ENCODE peak calls at places on chromosomes 13 and 19, in nine cellular contexts. W, M, A, P, G, K, Q, S and N are unnamed samples.

GRCh38 chr13:83825676-83826075 is 56.6 kb downstream of the SLITRK1 start:
- DNase-seq in W (no peak), Q (no peak), S (no peak), K (no peak), M (no peak), P (no peak), G (no peak), A (no peak), N (no peak)

GRCh38 chr19:13002970-13003540 is 7.8 kb downstream of the NFIX start:
- DNase-seq in Q (no peak), W (no peak), S (peak; percentile 19), P (no peak), A (no peak), K (no peak), M (no peak), G (no peak), N (no peak)

GRCh38 chr19:54391589-54392061 is 23.6 kb upstream of the TTYH1 start:
- DNase-seq in P (no peak), S (no peak), K (no peak), Q (no peak), M (no peak), W (no peak), G (no peak), A (peak; percentile 71), N (no peak)

GRCh38 chr13:46106839-46107371 is 2.1 kb upstream of the CPB2 start:
- DNase-seq in K (no peak), M (no peak), S (no peak), P (no peak), G (no peak), A (no peak), Q (no peak), W (no peak), N (no peak)

GRCh38 chr19:10289836-10290438 is at the start of gene ICAM5:
- DNase-seq in S (no peak), G (no peak), K (no peak), M (peak; percentile 46), W (no peak), P (peak; percentile 57), A (peak; percentile 47), Q (no peak), N (no peak)

GRCh38 chr13:101930331-101930730 is 471.5 kb downstream of the FGF14 start:
- DNase-seq in Q (no peak), S (no peak), A (no peak), K (no peak), W (no peak), P (no peak), G (no peak), M (no peak), N (no peak)

GRCh38 chr13:107069107-107069776 is 501.3 kb upstream of the ARGLU1 start:
- DNase-seq in K (no peak), G (no peak), S (no peak), W (no peak), A (no peak), Q (no peak), P (no peak), M (no peak), N (no peak)

GRCh38 chr13:81757348-81757950 is 1416.5 kb upstream of the SPRY2 start:
- DNase-seq in K (no peak), P (no peak), Q (no peak), M (no peak), A (no peak), G (no peak), W (no peak), S (no peak), N (no peak)

GRCh38 chr19:50717891-50718254 is 1.7 kb downstream of the SHANK1 start:
- DNase-seq in W (no peak), M (no peak), K (no peak), S (no peak), Q (no peak), G (no peak), A (peak; percentile 81), P (no peak), N (no peak)

GRCh38 chr13:95485045-95485517 is 67.4 kb upstream of the CLDN10 start:
- DNase-seq in K (no peak), W (no peak), P (no peak), A (no peak), M (peak; percentile 58), G (no peak), S (no peak), Q (no peak), N (no peak)

GRCh38 chr19:29741776-29742175 is 26.7 kb upstream of the C19orf12 start:
- DNase-seq in Q (no peak), G (no peak), S (no peak), M (no peak), P (no peak), W (no peak), A (no peak), K (no peak), N (no peak)

GRCh38 chr13:78750735-78751134 is 91.8 kb upstream of the OBI1 start:
- DNase-seq in Q (no peak), W (no peak), A (peak; percentile 24), K (no peak), G (no peak), M (no peak), P (no peak), S (no peak), N (no peak)
- H3K4me1 ChIP-seq in Q (no peaks in the 10 kb centered on the region), W (no peaks in the 10 kb centered on the region), A (peaks cover 17% of the 10 kb centered on the region), K (no peaks in the 10 kb centered on the region), G (no peaks in the 10 kb centered on the region), M (no peaks in the 10 kb centered on the region), P (no peaks in the 10 kb centered on the region), S (no peaks in the 10 kb centered on the region), N (no peaks in the 10 kb centered on the region)

DNA sequence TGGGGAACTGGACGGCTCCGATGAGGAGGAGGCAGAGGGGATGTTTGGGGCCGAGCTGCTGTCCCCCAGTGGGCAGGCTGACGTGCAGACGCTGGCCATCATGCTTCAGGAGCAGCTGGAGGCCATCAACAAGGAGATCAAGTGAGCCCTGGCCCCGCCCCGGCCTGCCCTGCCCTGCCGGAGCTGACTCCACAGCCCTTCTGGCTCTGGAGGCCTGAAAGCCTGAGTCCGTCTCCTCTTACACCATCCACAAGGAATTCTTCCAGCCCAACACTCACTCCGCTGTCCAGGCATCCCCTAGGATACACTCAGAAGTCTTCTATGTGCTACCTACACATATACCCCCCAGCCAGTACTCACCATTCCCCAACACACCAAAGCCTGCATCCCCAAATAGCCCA is 17.4 kb downstream of the PPFIA3 start:
- DNase-seq in M (peak; percentile 79), S (peak; percentile 61), K (no peak), A (no peak), G (no peak), P (no peak), W (no peak), Q (no peak), N (peak; percentile 85)
- H3K27ac ChIP-seq in M (no peak overlapping the region), S (peak overlapping the region; percentile 48), K (no peak overlapping the region), A (no peak overlapping the region), G (no peak overlapping the region), P (no peak overlapping the region), W (peak overlapping the region; percentile 26), Q (no peak overlapping the region), N (peak overlapping the region; percentile 82)

GRCh38 chr13:42959615-42960014 is 32.4 kb downstream of the EPSTI1 start:
- DNase-seq in W (no peak), A (no peak), P (no peak), Q (no peak), G (no peak), M (peak; percentile 30), S (no peak), K (no peak), N (no peak)
- H3K4me1 ChIP-seq in W (no peaks in the 10 kb centered on the region), A (peaks cover 5% of the 10 kb centered on the region), P (no peaks in the 10 kb centered on the region), Q (no peaks in the 10 kb centered on the region), G (no peaks in the 10 kb centered on the region), M (no peaks in the 10 kb centered on the region), S (no peaks in the 10 kb centered on the region), K (no peaks in the 10 kb centered on the region), N (no peaks in the 10 kb centered on the region)

DNA sequence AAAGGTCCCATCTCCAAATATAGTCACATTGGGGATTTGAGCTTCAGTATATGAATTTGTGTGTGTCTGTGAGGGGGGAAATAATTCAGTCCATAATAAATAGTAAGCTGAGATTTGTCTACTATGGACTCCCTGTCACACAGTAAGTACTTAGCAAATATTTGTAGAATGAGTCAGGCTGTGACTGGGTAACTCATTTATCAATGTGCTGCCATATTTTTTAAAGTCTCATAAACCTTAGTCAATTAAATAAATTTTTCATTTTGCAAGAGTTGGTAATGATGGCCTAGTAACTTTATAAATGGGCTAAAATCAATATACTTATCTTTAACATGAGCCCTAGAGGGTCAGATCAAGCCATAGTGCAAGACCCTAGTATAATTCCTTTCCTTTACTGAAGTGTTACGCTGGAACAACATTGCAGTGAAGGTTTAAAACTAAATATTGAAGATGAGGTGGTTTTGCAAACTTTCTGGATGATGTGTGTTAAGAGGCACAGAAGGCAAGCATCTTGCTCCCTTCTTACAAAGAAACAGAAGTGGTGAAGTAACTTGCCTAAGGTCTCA is 305.1 kb downstream of the KCNRG start:
- DNase-seq in M (peak; percentile 35), K (no peak), W (no peak), S (no peak), G (no peak), Q (no peak), P (peak; percentile 16), A (no peak), N (no peak)
- H3K27ac ChIP-seq in M (no peak overlapping the region), K (no peak overlapping the region), W (no peak overlapping the region), S (no peak overlapping the region), G (no peak overlapping the region), Q (no peak overlapping the region), P (no peak overlapping the region), A (no peak overlapping the region), N (no peak overlapping the region)

GRCh38 chr13:33213024-33213795 is 72.3 kb downstream of the STARD13 start:
- DNase-seq in G (no peak), M (no peak), W (no peak), Q (no peak), A (peak; percentile 30), P (no peak), S (no peak), K (no peak), N (no peak)
- H3K4me1 ChIP-seq in G (peaks cover 14% of the 10 kb centered on the region), M (peaks cover 41% of the 10 kb centered on the region), W (peaks cover 17% of the 10 kb centered on the region), Q (peaks cover 36% of the 10 kb centered on the region), A (peaks cover 25% of the 10 kb centered on the region), P (peaks cover 9% of the 10 kb centered on the region), S (no peaks in the 10 kb centered on the region), K (peaks cover 12% of the 10 kb centered on the region), N (peaks cover 69% of the 10 kb centered on the region)

GRCh38 chr19:55674459-55674840 is 576 bp upstream of the EPN1 start:
- DNase-seq in P (no peak), G (no peak), W (no peak), K (no peak), Q (no peak), S (no peak), A (no peak), M (no peak), N (no peak)
- H3K27ac ChIP-seq in P (peak overlapping the region; percentile 91), G (no peak overlapping the region), W (peak overlapping the region; percentile 86), K (peak overlapping the region; percentile 95), Q (peak overlapping the region; percentile 90), S (peak overlapping the region; percentile 80), A (peak overlapping the region; percentile 88), M (peak overlapping the region; percentile 70), N (peak overlapping the region; percentile 97)

GRCh38 chr19:49573009-49573408 is 7.3 kb downstream of the NOSIP start:
- DNase-seq in W (no peak), S (no peak), G (no peak), M (no peak), P (no peak), A (no peak), K (peak; percentile 73), Q (no peak), N (no peak)
- H3K4me1 ChIP-seq in W (peaks cover 38% of the 10 kb centered on the region), S (peaks cover 4% of the 10 kb centered on the region), G (peaks cover 5% of the 10 kb centered on the region), M (peaks cover 13% of the 10 kb centered on the region), P (peaks cover 55% of the 10 kb centered on the region), A (peaks cover 13% of the 10 kb centered on the region), K (peaks cover 53% of the 10 kb centered on the region), Q (peaks cover 29% of the 10 kb centered on the region), N (peaks cover 36% of the 10 kb centered on the region)

GRCh38 chr19:56117376-56117884 is 3.7 kb downstream of the ZNF787 start:
- DNase-seq in K (no peak), P (no peak), W (no peak), G (no peak), A (no peak), S (no peak), M (no peak), Q (no peak), N (no peak)
- H3K27ac ChIP-seq in K (no peak overlapping the region), P (no peak overlapping the region), W (no peak overlapping the region), G (no peak overlapping the region), A (no peak overlapping the region), S (peak overlapping the region; percentile 96), M (peak overlapping the region; percentile 97), Q (no peak overlapping the region), N (no peak overlapping the region)